ENCODE peak calls at places on chromosomes 4 and X, in nine cellular contexts. W is sigmoid colon; Z is CD4-positive, CD25-positive, alpha-beta regulatory T cell; L is brain microvascular endothelial cell; E is mesendoderm; D is right lobe of liver; N is tibial artery; M is HL-60; H is GM23248. V is an unnamed sample.

GRCh38 chr4:20305976-20306375 is 54.3 kb downstream of the SLIT2 start:
- DNase-seq in W (no peak), Z (no peak), L (no peak), E (no peak), D (no peak), N (no peak), M (no peak), H (peak), V (no peak)

GRCh38 chr4:65416875-65417274 is 253.4 kb downstream of the EPHA5 start:
- DNase-seq in W (no peak), Z (no peak), L (no peak), E (peak), D (peak), N (no peak), M (no peak), H (no peak), V (no peak)

GRCh38 chr4:69617083-69617694 is 22.3 kb downstream of the UGT2A2 start:
- DNase-seq in W (no peak), Z (no peak), L (peak), E (peak), D (no peak), N (no peak), M (no peak), H (peak), V (no peak)

GRCh38 chr4:75672461-75673026 is 667 bp downstream of the G3BP2 start:
- DNase-seq in W (peak), Z (peak), L (peak), E (peak), D (peak), N (peak), M (peak), H (peak), V (peak)

GRCh38 chr4:151540728-151541437 is 131.9 kb downstream of the FHIP1A start:
- DNase-seq in W (no peak), Z (no peak), L (peak), E (no peak), D (no peak), N (no peak), M (no peak), H (peak), V (no peak)

GRCh38 chrX:22758807-22759481 is 240.8 kb upstream of the DDX53 start:
- DNase-seq in W (no peak), Z (no peak), L (no peak), E (no peak), D (no peak), N (no peak), M (no peak), H (no peak), V (no peak)

GRCh38 chr4:186621959-186622553 is 66.7 kb upstream of the MTNR1A start:
- DNase-seq in W (no peak), Z (no peak), L (peak), E (peak), D (no peak), N (no peak), M (no peak), H (peak), V (no peak)

GRCh38 chr4:25439913-25440477 is 62.9 kb downstream of the ANAPC4 start:
- DNase-seq in W (no peak), Z (peak), L (peak), E (peak), D (peak), N (peak), M (peak), H (peak), V (no peak)

GRCh38 chrX:76987381-76987780 is 459.8 kb upstream of the FGF16 start:
- DNase-seq in W (no peak), Z (no peak), L (no peak), E (peak), D (no peak), N (no peak), M (no peak), H (no peak), V (no peak)

GRCh38 chr4:78675325-78675724 is 100.8 kb upstream of the BMP2K start:
- DNase-seq in W (no peak), Z (no peak), L (no peak), E (no peak), D (no peak), N (no peak), M (no peak), H (no peak), V (no peak)

GRCh38 chrX:130340271-130340670 is 552 bp downstream of the SLC25A14 start:
- DNase-seq in W (no peak), Z (no peak), L (no peak), E (no peak), D (no peak), N (no peak), M (no peak), H (no peak), V (no peak)

GRCh38 chrX:134512566-134512965 is 52.6 kb downstream of the HPRT1 start:
- DNase-seq in W (no peak), Z (no peak), L (peak), E (peak), D (no peak), N (no peak), M (no peak), H (peak), V (no peak)

GRCh38 chrX:34961662-34962061 is 19.1 kb downstream of the FAM47B start:
- DNase-seq in W (no peak), Z (no peak), L (no peak), E (no peak), D (no peak), N (no peak), M (no peak), H (no peak), V (no peak)

GRCh38 chr4:95102391-95102790 is 344.6 kb downstream of the BMPR1B start:
- DNase-seq in W (no peak), Z (no peak), L (no peak), E (peak), D (no peak), N (no peak), M (no peak), H (no peak), V (no peak)

DNA sequence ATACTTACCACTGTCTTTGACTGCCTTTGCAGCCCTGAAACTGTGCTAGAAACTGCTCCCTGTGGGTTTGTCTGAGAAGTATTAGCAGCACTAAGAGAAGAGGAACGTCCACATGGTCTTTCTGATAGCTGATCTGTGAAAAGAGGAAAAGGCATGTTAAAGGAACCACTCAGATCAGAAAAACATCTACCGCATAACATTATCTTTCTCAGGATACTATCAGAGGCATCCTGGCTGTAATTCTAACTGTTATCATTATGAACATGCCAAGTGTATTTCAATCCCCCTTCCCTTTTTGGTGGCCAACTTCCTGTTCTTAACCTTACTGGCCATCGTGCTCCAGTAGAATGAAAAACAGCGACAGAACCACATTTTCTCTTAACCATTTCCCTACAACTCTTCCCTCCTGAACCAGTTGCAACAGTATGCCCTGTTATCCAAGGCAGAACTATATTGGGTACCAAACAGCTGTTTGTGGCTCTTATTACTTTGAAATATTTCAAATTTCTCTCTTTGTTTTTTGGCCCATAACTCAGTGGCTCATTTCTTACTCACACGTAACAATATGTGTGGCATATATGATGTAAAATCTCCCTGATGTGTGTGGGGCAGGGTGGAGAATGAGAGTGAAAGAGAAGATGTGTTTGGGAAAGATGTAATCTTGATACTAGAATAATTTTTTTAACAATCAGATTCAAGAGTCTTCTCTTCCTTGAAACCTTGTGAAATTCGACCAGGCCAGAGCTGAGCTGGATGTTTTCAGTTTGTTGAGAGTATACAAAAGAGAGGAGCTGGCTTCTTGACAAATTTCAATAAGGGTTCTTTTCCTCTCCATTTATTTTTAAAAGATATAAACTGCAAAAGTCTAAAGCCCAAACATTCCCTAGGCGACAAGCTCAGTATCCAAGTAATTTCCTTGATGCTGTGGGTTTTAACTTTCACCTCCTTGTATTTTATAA is 35.2 kb downstream of the ARHGEF6 start:
- DNase-seq in W (no peak), Z (no peak), L (no peak), E (no peak), D (no peak), N (no peak), M (peak), H (no peak), V (no peak)
- H3K27ac ChIP-seq in W (no peak), Z (no peak), L (no peak), E (no peak), D (no peak), N (peak), M (peak), H (no peak), V (peak)

GRCh38 chrX:25601323-25601722 is 536.8 kb upstream of the MAGEB18 start:
- DNase-seq in W (no peak), Z (no peak), L (no peak), E (no peak), D (no peak), N (no peak), M (no peak), H (no peak), V (no peak)

GRCh38 chrX:25597561-25597960 is 540.6 kb upstream of the MAGEB18 start:
- DNase-seq in W (no peak), Z (no peak), L (no peak), E (no peak), D (no peak), N (no peak), M (no peak), H (no peak), V (no peak)

GRCh38 chrX:25599061-25599460 is 539.1 kb upstream of the MAGEB18 start:
- DNase-seq in W (no peak), Z (no peak), L (no peak), E (no peak), D (no peak), N (no peak), M (no peak), H (no peak), V (no peak)

GRCh38 chrX:25600776-25601175 is 537.4 kb upstream of the MAGEB18 start:
- DNase-seq in W (no peak), Z (no peak), L (peak), E (no peak), D (no peak), N (no peak), M (no peak), H (no peak), V (no peak)

DNA sequence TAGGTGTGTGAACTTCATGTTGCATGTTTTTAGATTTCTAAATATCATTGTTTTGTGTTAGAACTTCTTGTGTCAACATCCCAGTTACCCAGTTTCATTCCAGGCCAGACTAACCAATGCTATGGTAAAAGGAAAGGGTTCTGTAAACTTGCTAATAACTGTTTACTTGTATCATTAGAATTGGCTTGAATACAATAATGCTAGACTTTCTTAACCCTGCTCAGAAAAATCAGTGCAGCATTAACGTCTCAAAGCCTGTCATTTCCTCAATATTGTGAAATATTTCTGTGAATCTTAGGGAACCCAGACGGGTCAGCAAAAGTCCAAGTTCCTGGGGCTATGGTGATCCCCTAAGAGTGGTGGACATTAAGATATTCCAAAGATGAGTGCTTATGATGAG is 541.3 kb upstream of the MAGEB18 start:
- DNase-seq in W (no peak), Z (no peak), L (no peak), E (no peak), D (no peak), N (no peak), M (no peak), H (no peak), V (no peak)
- H3K27ac ChIP-seq in W (no peak), Z (no peak), L (no peak), E (no peak), D (no peak), N (no peak), M (no peak), H (no peak), V (no peak)

DNA sequence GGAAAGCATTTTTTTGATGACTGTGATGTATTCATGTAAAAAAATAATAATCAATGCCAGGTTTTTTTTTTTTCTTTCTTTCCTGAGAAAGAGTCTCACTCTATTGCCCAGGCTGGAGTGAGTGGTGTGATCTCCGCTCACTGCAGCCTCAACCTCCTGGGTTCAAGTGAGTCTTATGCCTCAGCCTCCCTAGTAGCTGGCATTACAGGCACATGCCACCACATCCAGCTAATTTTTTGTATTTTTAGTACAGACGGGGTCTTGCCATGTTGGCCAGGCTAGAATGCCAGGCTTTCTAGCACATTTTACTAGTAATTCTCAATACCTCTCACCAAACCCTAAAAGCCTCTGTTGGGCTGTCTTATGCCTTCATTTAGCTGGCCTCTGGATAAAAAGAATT is 25.7 kb downstream of the GPM6B start:
- DNase-seq in W (no peak), Z (no peak), L (no peak), E (no peak), D (no peak), N (no peak), M (no peak), H (no peak), V (no peak)
- H3K27ac ChIP-seq in W (peak), Z (no peak), L (no peak), E (no peak), D (no peak), N (peak), M (no peak), H (no peak), V (peak)

DNA sequence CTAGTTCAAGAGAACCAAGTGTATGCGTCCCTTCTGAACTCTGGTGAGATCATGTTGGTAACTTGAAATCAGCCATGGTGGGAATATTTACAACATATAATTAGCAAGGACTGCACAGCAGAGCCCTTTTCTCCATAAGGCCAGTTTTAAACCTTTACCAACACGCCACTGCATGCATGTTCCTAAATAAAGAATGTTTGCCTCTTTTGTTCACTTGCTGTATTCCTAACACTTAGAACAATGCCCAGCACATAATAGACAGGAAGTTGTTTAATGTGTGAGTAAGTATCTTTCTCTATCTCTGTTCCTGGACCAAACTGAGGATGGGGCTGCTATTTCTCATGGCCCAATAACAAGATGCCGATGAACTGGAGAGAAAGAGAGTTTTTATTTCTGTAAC is 51.2 kb upstream of the IL21 start:
- DNase-seq in W (no peak), Z (no peak), L (no peak), E (no peak), D (no peak), N (no peak), M (no peak), H (no peak), V (no peak)
- H3K27ac ChIP-seq in W (no peak), Z (no peak), L (no peak), E (no peak), D (no peak), N (no peak), M (no peak), H (no peak), V (no peak)

DNA sequence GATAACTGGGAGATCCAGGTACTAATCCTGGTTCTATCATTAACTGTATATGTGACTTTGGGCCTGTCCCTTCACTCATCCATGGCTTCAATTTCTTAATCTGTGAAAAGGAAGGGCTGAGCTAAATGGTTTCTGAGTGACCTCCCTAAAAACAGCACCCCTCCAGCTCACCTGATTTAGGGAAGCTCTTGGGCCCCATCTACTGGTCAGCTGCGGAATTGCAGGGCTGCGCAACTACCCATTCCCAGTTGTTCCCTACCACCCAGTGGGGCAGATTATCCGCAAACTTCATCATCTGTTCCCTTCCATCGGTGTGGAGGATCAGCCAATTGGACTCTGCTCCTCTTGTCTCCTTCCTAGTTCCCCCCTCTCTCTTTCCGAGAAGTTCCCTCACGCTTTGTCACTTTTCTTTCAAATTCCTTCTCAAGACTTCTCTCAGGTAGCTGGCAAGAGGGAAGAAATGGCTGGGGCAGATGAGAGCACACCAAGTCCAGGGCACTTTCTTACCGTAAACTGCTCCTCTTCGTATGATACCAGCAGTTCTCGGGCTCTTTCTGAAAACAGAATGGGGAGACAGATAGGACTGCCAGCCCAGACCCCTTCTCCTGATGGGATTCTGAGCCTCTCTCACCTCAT is 5.8 kb downstream of the LAS1L start:
- DNase-seq in W (no peak), Z (peak), L (peak), E (peak), D (peak), N (peak), M (peak), H (peak), V (peak)
- H3K27ac ChIP-seq in W (no peak), Z (no peak), L (no peak), E (no peak), D (no peak), N (no peak), M (no peak), H (no peak), V (no peak)

GRCh38 chrX:10280061-10280460 is 123.3 kb downstream of the CLCN4 start:
- DNase-seq in W (no peak), Z (no peak), L (no peak), E (no peak), D (no peak), N (no peak), M (no peak), H (no peak), V (no peak)
- H3K27ac ChIP-seq in W (no peak), Z (no peak), L (no peak), E (no peak), D (no peak), N (no peak), M (no peak), H (no peak), V (no peak)

GRCh38 chr4:118911162-118911791 is 22.6 kb downstream of the SYNPO2 start:
- DNase-seq in W (no peak), Z (no peak), L (peak), E (no peak), D (no peak), N (no peak), M (no peak), H (peak), V (no peak)
- H3K27ac ChIP-seq in W (peak), Z (no peak), L (peak), E (no peak), D (no peak), N (peak), M (no peak), H (no peak), V (no peak)

GRCh38 chr4:629636-629915 is 4.2 kb downstream of the PDE6B start:
- DNase-seq in W (no peak), Z (no peak), L (no peak), E (no peak), D (peak), N (no peak), M (no peak), H (no peak), V (no peak)

GRCh38 chr4:629916-630641 is 4.7 kb downstream of the PDE6B start:
- DNase-seq in W (peak), Z (no peak), L (no peak), E (no peak), D (peak), N (peak), M (no peak), H (no peak), V (no peak)

GRCh38 chr4:627751-628150 is 2.4 kb downstream of the PDE6B start:
- DNase-seq in W (no peak), Z (no peak), L (no peak), E (no peak), D (peak), N (no peak), M (no peak), H (no peak), V (no peak)

GRCh38 chr4:628346-628745 is 3.0 kb downstream of the PDE6B start:
- DNase-seq in W (no peak), Z (no peak), L (no peak), E (no peak), D (peak), N (no peak), M (no peak), H (no peak), V (no peak)

DNA sequence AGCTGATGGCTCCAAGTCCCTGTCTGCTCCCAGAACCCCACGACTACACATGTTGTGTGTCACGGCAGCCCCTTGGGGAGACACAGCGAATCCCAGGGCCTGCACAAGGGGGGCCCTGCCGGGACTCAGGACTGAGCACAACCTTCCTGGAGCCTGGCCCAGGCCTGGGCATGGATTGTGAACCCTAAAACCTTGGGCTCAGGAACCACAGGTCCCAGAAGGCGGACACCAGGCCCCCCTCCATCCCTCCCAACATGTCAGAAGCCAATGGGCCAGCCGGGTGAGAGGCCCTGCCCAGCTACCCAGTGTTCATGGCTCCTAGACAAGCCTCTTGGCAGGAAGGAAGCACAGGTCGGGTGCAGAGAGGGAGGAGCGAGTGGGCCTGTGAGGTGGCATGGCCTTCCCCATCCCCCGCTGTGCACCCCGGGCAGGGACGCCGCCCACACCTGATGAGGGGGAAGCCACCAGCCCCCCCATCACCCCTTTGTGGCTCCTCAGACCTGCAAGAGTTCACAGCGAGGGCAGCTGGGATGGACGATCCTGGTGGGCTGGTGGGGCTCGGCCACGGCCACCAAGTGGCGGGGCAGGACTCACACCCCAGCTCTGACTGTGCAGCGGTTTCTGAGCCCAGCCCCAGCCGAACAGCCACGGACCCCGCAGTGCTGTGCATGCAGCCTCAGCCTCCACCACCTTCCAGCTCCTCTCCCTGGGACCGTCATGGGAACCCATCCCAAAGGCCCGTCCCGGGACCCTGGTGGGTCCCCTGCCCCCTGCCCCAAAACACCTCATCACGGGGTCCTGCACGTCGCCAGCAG is 3.7 kb downstream of the PDE6B start:
- DNase-seq in W (no peak), Z (no peak), L (no peak), E (no peak), D (peak), N (no peak), M (no peak), H (no peak), V (no peak)
- H3K27ac ChIP-seq in W (no peak), Z (no peak), L (no peak), E (no peak), D (no peak), N (no peak), M (no peak), H (no peak), V (no peak)

GRCh38 chr4:125116431-125116830 is 198.3 kb upstream of the FAT4 start:
- DNase-seq in W (no peak), Z (no peak), L (no peak), E (no peak), D (no peak), N (no peak), M (no peak), H (no peak), V (no peak)
- H3K27ac ChIP-seq in W (no peak), Z (no peak), L (peak), E (no peak), D (no peak), N (no peak), M (no peak), H (no peak), V (no peak)

GRCh38 chr4:11397819-11398610 is 30.7 kb downstream of the HS3ST1 start:
- DNase-seq in W (no peak), Z (no peak), L (no peak), E (no peak), D (no peak), N (no peak), M (no peak), H (no peak), V (no peak)
- H3K27ac ChIP-seq in W (no peak), Z (no peak), L (no peak), E (no peak), D (no peak), N (no peak), M (no peak), H (no peak), V (no peak)

V was measured in caudate nucleus.